ENCODE peak calls at places on chromosomes 5 and 9, in nine cellular contexts. V is EL; K is uterus; N is activated effector memory CD4-positive, alpha-beta T cell treated with Interleukin-2 at 50 U/mL for 16 hours; Z is NCI-H1105; I is gastrocnemius medialis; B is stimulated activated CD4-positive, alpha-beta T cell treated with anti-CD3 and anti-CD28 coated beads, Interleukin-15, amount 100 ng/mL, for 24 hours; R is SK-N-SH; J is mesenchymal stem cell. D is an unnamed sample.

GRCh38 chr5:73911761-73912393 is 285.9 kb downstream of the ARHGEF28 start:
- DNase-seq in V (no peak), K (no peak), N (no peak), Z (peak), I (no peak), B (no peak), R (no peak), J (peak), D (no peak)

GRCh38 chr9:81609782-81610738 is 79.3 kb downstream of the TLE1 start:
- DNase-seq in V (peak), K (no peak), N (no peak), Z (no peak), I (no peak), B (no peak), R (no peak), J (peak), D (no peak)

GRCh38 chr5:149846021-149846420 is 98.6 kb downstream of the PDE6A start:
- DNase-seq in V (no peak), K (no peak), N (no peak), Z (no peak), I (no peak), B (no peak), R (no peak), J (no peak), D (no peak)

GRCh38 chr9:107707419-107707837 is 217.9 kb upstream of the KLF4 start:
- DNase-seq in V (peak), K (peak), N (no peak), Z (no peak), I (no peak), B (no peak), R (no peak), J (peak), D (no peak)

GRCh38 chr5:176700239-176700847 is 53.1 kb downstream of the TSPAN17 start:
- DNase-seq in V (no peak), K (no peak), N (no peak), Z (no peak), I (no peak), B (peak), R (peak), J (no peak), D (peak)

GRCh38 chr5:136016945-136017530 is 11.8 kb upstream of the TGFBI start:
- DNase-seq in V (peak), K (no peak), N (no peak), Z (peak), I (no peak), B (no peak), R (no peak), J (peak), D (no peak)

GRCh38 chr5:13658761-13659160 is 285.7 kb downstream of the DNAH5 start:
- DNase-seq in V (no peak), K (no peak), N (no peak), Z (no peak), I (no peak), B (no peak), R (no peak), J (peak), D (no peak)

GRCh38 chr5:72185717-72186388 is 78.6 kb downstream of the MAP1B start:
- DNase-seq in V (no peak), K (no peak), N (no peak), Z (peak), I (no peak), B (no peak), R (no peak), J (no peak), D (no peak)

GRCh38 chr5:146878471-146879172 is at the start of gene PPP2R2B:
- DNase-seq in V (peak), K (peak), N (peak), Z (peak), I (no peak), B (peak), R (peak), J (peak), D (peak)

GRCh38 chr5:568061-568781 is 43.9 kb upstream of the CEP72 start:
- DNase-seq in V (no peak), K (no peak), N (no peak), Z (no peak), I (no peak), B (no peak), R (no peak), J (no peak), D (peak)

GRCh38 chr9:127214421-127215265 is 49.9 kb upstream of the GARNL3 start:
- DNase-seq in V (peak), K (no peak), N (peak), Z (peak), I (no peak), B (peak), R (peak), J (peak), D (peak)

GRCh38 chr5:126676195-126676624 is 75.5 kb downstream of the PHAX start:
- DNase-seq in V (peak), K (peak), N (peak), Z (peak), I (peak), B (peak), R (peak), J (peak), D (peak)

GRCh38 chr5:65190328-65191053 is 291.2 kb downstream of the ADAMTS6 start:
- DNase-seq in V (peak), K (no peak), N (no peak), Z (no peak), I (no peak), B (peak), R (no peak), J (peak), D (no peak)

GRCh38 chr5:136155769-136156168 is 23.1 kb downstream of the SMAD5 start:
- DNase-seq in V (peak), K (no peak), N (no peak), Z (no peak), I (no peak), B (no peak), R (no peak), J (peak), D (no peak)

GRCh38 chr9:117733465-117733864 is 29.3 kb downstream of the TLR4 start:
- DNase-seq in V (no peak), K (no peak), N (no peak), Z (no peak), I (no peak), B (no peak), R (no peak), J (no peak), D (no peak)

GRCh38 chr9:65432722-65433323 is 147.8 kb upstream of the FOXD4L5 start:
- DNase-seq in V (no peak), K (no peak), N (no peak), Z (no peak), I (no peak), B (no peak), R (no peak), J (no peak), D (no peak)

GRCh38 chr5:71680510-71680909 is 38.6 kb upstream of the CARTPT start:
- DNase-seq in V (no peak), K (no peak), N (no peak), Z (no peak), I (no peak), B (no peak), R (no peak), J (no peak), D (no peak)

GRCh38 chr9:120985759-120986353 is 59.3 kb upstream of the TRAF1 start:
- DNase-seq in V (peak), K (no peak), N (no peak), Z (peak), I (no peak), B (no peak), R (peak), J (peak), D (peak)

GRCh38 chr5:177478711-177479646 is 5.5 kb upstream of the DBN1 start:
- DNase-seq in V (no peak), K (peak), N (no peak), Z (no peak), I (peak), B (peak), R (peak), J (peak), D (no peak)

GRCh38 chr9:130720762-130721161 is 27.2 kb downstream of the EXOSC2 start:
- DNase-seq in V (no peak), K (no peak), N (no peak), Z (no peak), I (no peak), B (no peak), R (no peak), J (no peak), D (no peak)

GRCh38 chr5:172078027-172078426 is 71.6 kb upstream of the FBXW11 start:
- DNase-seq in V (no peak), K (no peak), N (no peak), Z (no peak), I (no peak), B (no peak), R (no peak), J (no peak), D (no peak)

GRCh38 chr5:84382363-84383295 is 2.1 kb downstream of the EDIL3 start:
- DNase-seq in V (peak), K (peak), N (no peak), Z (peak), I (no peak), B (no peak), R (peak), J (peak), D (peak)

GRCh38 chr5:19676895-19677294 is 311.1 kb downstream of the CDH18 start:
- DNase-seq in V (peak), K (no peak), N (no peak), Z (no peak), I (no peak), B (no peak), R (no peak), J (no peak), D (no peak)

GRCh38 chr5:37133939-37134338 is 115.2 kb downstream of the CPLANE1 start:
- DNase-seq in V (peak), K (no peak), N (no peak), Z (no peak), I (no peak), B (no peak), R (no peak), J (peak), D (no peak)

GRCh38 chr5:126594077-126594476 is 942 bp downstream of the ALDH7A1 start:
- DNase-seq in V (peak), K (no peak), N (no peak), Z (no peak), I (no peak), B (no peak), R (no peak), J (peak), D (peak)

GRCh38 chr5:146050061-146050460 is 55.3 kb downstream of the PLAC8L1 start:
- DNase-seq in V (no peak), K (no peak), N (no peak), Z (no peak), I (no peak), B (no peak), R (no peak), J (no peak), D (no peak)

GRCh38 chr5:5164158-5164557 is 24.0 kb downstream of the ADAMTS16 start:
- DNase-seq in V (no peak), K (no peak), N (no peak), Z (no peak), I (no peak), B (no peak), R (no peak), J (no peak), D (no peak)

GRCh38 chr5:12214631-12215030 is 310.4 kb upstream of the CTNND2 start:
- DNase-seq in V (no peak), K (no peak), N (no peak), Z (no peak), I (no peak), B (no peak), R (no peak), J (no peak), D (no peak)

GRCh38 chr5:166086568-166086967 is 2204.9 kb upstream of the WWC1 start:
- DNase-seq in V (no peak), K (no peak), N (no peak), Z (no peak), I (no peak), B (no peak), R (peak), J (no peak), D (no peak)

GRCh38 chr5:107570805-107571531 is 99.8 kb downstream of the EFNA5 start:
- DNase-seq in V (no peak), K (no peak), N (peak), Z (no peak), I (peak), B (peak), R (no peak), J (peak), D (peak)

GRCh38 chr9:135925496-135926133 is 18.3 kb upstream of the CAMSAP1 start:
- DNase-seq in V (no peak), K (no peak), N (no peak), Z (no peak), I (no peak), B (peak), R (no peak), J (no peak), D (no peak)

GRCh38 chr5:76626738-76627137 is 3.5 kb upstream of the F2RL2 start:
- DNase-seq in V (no peak), K (no peak), N (no peak), Z (no peak), I (no peak), B (no peak), R (no peak), J (no peak), D (no peak)

GRCh38 chr9:72476617-72477375 is 44.6 kb upstream of the TMC1 start:
- DNase-seq in V (peak), K (no peak), N (peak), Z (no peak), I (no peak), B (peak), R (no peak), J (peak), D (no peak)

GRCh38 chr5:59799668-59800374 is 93.7 kb downstream of the PDE4D start:
- DNase-seq in V (peak), K (no peak), N (no peak), Z (no peak), I (no peak), B (no peak), R (peak), J (peak), D (peak)

D was measured in retina.